ENCODE peak calls at places on chromosomes 11 and 22, in four cellular contexts. L is Right ventricle myocardium superior; H is NCI-H1105 treated with DMSO at 0.1 percent for 48 hours; F is stimulated activated CD8-positive, alpha-beta memory T cell treated with anti-CD3 and anti-CD28 coated beads, Interleukin-15, amount 100 ng/mL, for 4 hours. W is an unnamed sample.

GRCh38 chr11:133718238-133718637 is 127.1 kb downstream of the SPATA19 start:
- DNase-seq in L (no peak), H (no peak), F (no peak), W (no peak)

GRCh38 chr11:69704508-69705245 is 855 bp upstream of the FGF19 start:
- DNase-seq in L (no peak), H (peak), F (no peak), W (no peak)

GRCh38 chr22:42919199-42919598 is 62.1 kb upstream of the ARFGAP3 start:
- DNase-seq in L (no peak), H (no peak), F (no peak), W (no peak)

GRCh38 chr11:114938799-114939198 is 260.5 kb downstream of the NXPE2 start:
- DNase-seq in L (no peak), H (no peak), F (no peak), W (no peak)

GRCh38 chr11:64718780-64719124 is 4.2 kb downstream of the NRXN2 start:
- DNase-seq in L (no peak), H (no peak), F (no peak), W (no peak)

GRCh38 chr22:20843501-20843900 is 15.1 kb downstream of the PI4KA start:
- DNase-seq in L (no peak), H (no peak), F (no peak), W (no peak)

GRCh38 chr22:49586244-49586748 is 241.4 kb downstream of the BRD1 start:
- DNase-seq in L (no peak), H (no peak), F (no peak), W (no peak)

GRCh38 chr11:120028181-120028935 is 109.6 kb downstream of the TRIM29 start:
- DNase-seq in L (no peak), H (no peak), F (no peak), W (no peak)

GRCh38 chr11:66524304-66525040 is 14.0 kb downstream of the BBS1 start:
- DNase-seq in L (no peak), H (no peak), F (no peak), W (no peak)